ENCODE peak calls at places on chromosomes 6 and 20, in seven cellular contexts. One of them, this sample, is unnamed.
A peak's percentile ranks its signal among the peaks of the same experiment; 100 is the strongest.

GRCh38 chr6:84026721-84027164 is 6.8 kb upstream of the MRAP2 start:
- DNase-seq in esophagus squamous epithelium: no peak
- DNase-seq in body of pancreas: no peak
- DNase-seq in breast epithelium: no peak
- DNase-seq in progenitor cell of endocrine pancreas: no peak
- DNase-seq in AG09309: no peak
- DNase-seq in right lobe of liver: no peak
- DNase-seq in this sample: no peak

GRCh38 chr20:59850018-59850641 is 83.3 kb downstream of the SYCP2 start:
- DNase-seq in esophagus squamous epithelium: no peak
- DNase-seq in body of pancreas: no peak
- DNase-seq in breast epithelium: no peak
- DNase-seq in progenitor cell of endocrine pancreas: no peak
- DNase-seq in AG09309: no peak
- DNase-seq in right lobe of liver: no peak
- DNase-seq in this sample: no peak

GRCh38 chr20:51531141-51531710 is 11.3 kb downstream of the NFATC2 start:
- DNase-seq in esophagus squamous epithelium: no peak
- DNase-seq in body of pancreas: no peak
- DNase-seq in breast epithelium: no peak
- DNase-seq in progenitor cell of endocrine pancreas: no peak
- DNase-seq in AG09309: no peak
- DNase-seq in right lobe of liver: no peak
- DNase-seq in this sample: no peak

GRCh38 chr6:7332090-7332745 is 19.2 kb upstream of the SSR1 start:
- DNase-seq in esophagus squamous epithelium: no peak
- DNase-seq in body of pancreas: no peak
- DNase-seq in breast epithelium: no peak
- DNase-seq in progenitor cell of endocrine pancreas: no peak
- DNase-seq in AG09309: no peak
- DNase-seq in right lobe of liver: no peak
- DNase-seq in this sample: no peak

GRCh38 chr20:33233129-33233774 is 2.5 kb upstream of the BPIFA1 start:
- DNase-seq in esophagus squamous epithelium: no peak
- DNase-seq in body of pancreas: no peak
- DNase-seq in breast epithelium: no peak
- DNase-seq in progenitor cell of endocrine pancreas: no peak
- DNase-seq in AG09309: no peak
- DNase-seq in right lobe of liver: no peak
- DNase-seq in this sample: no peak

GRCh38 chr6:17583811-17584210 is 16.3 kb upstream of the FAM8A1 start:
- DNase-seq in esophagus squamous epithelium: no peak
- DNase-seq in body of pancreas: peak; percentile 29
- DNase-seq in breast epithelium: no peak
- DNase-seq in progenitor cell of endocrine pancreas: no peak
- DNase-seq in AG09309: no peak
- DNase-seq in right lobe of liver: no peak
- DNase-seq in this sample: no peak

GRCh38 chr6:169967687-169968086 is 216.3 kb downstream of the ERMARD start:
- DNase-seq in esophagus squamous epithelium: no peak
- DNase-seq in body of pancreas: no peak
- DNase-seq in breast epithelium: no peak
- DNase-seq in progenitor cell of endocrine pancreas: no peak
- DNase-seq in AG09309: no peak
- DNase-seq in right lobe of liver: no peak
- DNase-seq in this sample: no peak

GRCh38 chr20:21707999-21708737 is 2.7 kb downstream of the PAX1 start:
- DNase-seq in esophagus squamous epithelium: no peak
- DNase-seq in body of pancreas: no peak
- DNase-seq in breast epithelium: no peak
- DNase-seq in progenitor cell of endocrine pancreas: no peak
- DNase-seq in AG09309: no peak
- DNase-seq in right lobe of liver: no peak
- DNase-seq in this sample: peak; percentile 59

GRCh38 chr6:48535569-48535968 is 424.6 kb upstream of the PTCHD4 start:
- DNase-seq in esophagus squamous epithelium: no peak
- DNase-seq in body of pancreas: no peak
- DNase-seq in breast epithelium: no peak
- DNase-seq in progenitor cell of endocrine pancreas: no peak
- DNase-seq in AG09309: no peak
- DNase-seq in right lobe of liver: no peak
- DNase-seq in this sample: no peak

GRCh38 chr6:35019831-35020230 is 121.3 kb downstream of the TCP11 start:
- DNase-seq in esophagus squamous epithelium: no peak
- DNase-seq in body of pancreas: no peak
- DNase-seq in breast epithelium: no peak
- DNase-seq in progenitor cell of endocrine pancreas: no peak
- DNase-seq in AG09309: no peak
- DNase-seq in right lobe of liver: no peak
- DNase-seq in this sample: no peak

GRCh38 chr6:25504661-25505060 is 147.4 kb upstream of the SCGN start:
- DNase-seq in esophagus squamous epithelium: no peak
- DNase-seq in body of pancreas: no peak
- DNase-seq in breast epithelium: no peak
- DNase-seq in progenitor cell of endocrine pancreas: no peak
- DNase-seq in AG09309: no peak
- DNase-seq in right lobe of liver: no peak
- DNase-seq in this sample: no peak

GRCh38 chr6:27795697-27796494 is 116.3 kb downstream of the OR2B2 start:
- DNase-seq in esophagus squamous epithelium: no peak
- DNase-seq in body of pancreas: peak; percentile 69
- DNase-seq in breast epithelium: no peak
- DNase-seq in progenitor cell of endocrine pancreas: peak; percentile 56
- DNase-seq in AG09309: peak; percentile 77
- DNase-seq in right lobe of liver: no peak
- DNase-seq in this sample: no peak

GRCh38 chr6:11773581-11773980 is 5.0 kb downstream of the ADTRP start:
- DNase-seq in esophagus squamous epithelium: no peak
- DNase-seq in body of pancreas: no peak
- DNase-seq in breast epithelium: no peak
- DNase-seq in progenitor cell of endocrine pancreas: no peak
- DNase-seq in AG09309: no peak
- DNase-seq in right lobe of liver: no peak
- DNase-seq in this sample: no peak

GRCh38 chr6:1096967-1097765 is 214.7 kb upstream of the FOXQ1 start:
- DNase-seq in esophagus squamous epithelium: no peak
- DNase-seq in body of pancreas: no peak
- DNase-seq in breast epithelium: no peak
- DNase-seq in progenitor cell of endocrine pancreas: no peak
- DNase-seq in AG09309: no peak
- DNase-seq in right lobe of liver: no peak
- DNase-seq in this sample: no peak

GRCh38 chr6:18389479-18389878 is 2.3 kb downstream of the RNF144B start:
- DNase-seq in esophagus squamous epithelium: no peak
- DNase-seq in body of pancreas: no peak
- DNase-seq in breast epithelium: no peak
- DNase-seq in progenitor cell of endocrine pancreas: no peak
- DNase-seq in AG09309: peak; percentile 28
- DNase-seq in right lobe of liver: no peak
- DNase-seq in this sample: no peak

GRCh38 chr6:146819596-146820320 is 221.0 kb downstream of the ADGB start:
- DNase-seq in esophagus squamous epithelium: no peak
- DNase-seq in body of pancreas: no peak
- DNase-seq in breast epithelium: no peak
- DNase-seq in progenitor cell of endocrine pancreas: no peak
- DNase-seq in AG09309: no peak
- DNase-seq in right lobe of liver: no peak
- DNase-seq in this sample: no peak

GRCh38 chr20:9294081-9294480 is 220.3 kb upstream of the LAMP5 start:
- DNase-seq in esophagus squamous epithelium: no peak
- DNase-seq in body of pancreas: no peak
- DNase-seq in breast epithelium: no peak
- DNase-seq in progenitor cell of endocrine pancreas: no peak
- DNase-seq in AG09309: no peak
- DNase-seq in right lobe of liver: no peak
- DNase-seq in this sample: no peak

GRCh38 chr20:5364997-5365597 is 48.3 kb upstream of the PROKR2 start:
- DNase-seq in esophagus squamous epithelium: no peak
- DNase-seq in body of pancreas: no peak
- DNase-seq in breast epithelium: no peak
- DNase-seq in progenitor cell of endocrine pancreas: no peak
- DNase-seq in AG09309: no peak
- DNase-seq in right lobe of liver: no peak
- DNase-seq in this sample: no peak

GRCh38 chr20:4261333-4262284 is 246.3 kb upstream of the RNF24 start:
- DNase-seq in esophagus squamous epithelium: no peak
- DNase-seq in body of pancreas: no peak
- DNase-seq in breast epithelium: no peak
- DNase-seq in progenitor cell of endocrine pancreas: no peak
- DNase-seq in AG09309: peak; percentile 48
- DNase-seq in right lobe of liver: no peak
- DNase-seq in this sample: no peak
- TF ChIP-seq CTCF in esophagus squamous epithelium: no peak
- TF ChIP-seq CTCF in body of pancreas: no peak
- TF ChIP-seq CTCF in breast epithelium: no peak
- TF ChIP-seq CTCF in progenitor cell of endocrine pancreas: no peak
- TF ChIP-seq CTCF in AG09309: peak; percentile 34
- TF ChIP-seq CTCF in right lobe of liver: no peak
- TF ChIP-seq CTCF in this sample: no peak

GRCh38 chr6:151763303-151763702 is 44.2 kb upstream of the ESR1 start:
- DNase-seq in esophagus squamous epithelium: no peak
- DNase-seq in body of pancreas: no peak
- DNase-seq in breast epithelium: no peak
- DNase-seq in progenitor cell of endocrine pancreas: no peak
- DNase-seq in AG09309: no peak
- DNase-seq in right lobe of liver: no peak
- DNase-seq in this sample: no peak
- TF ChIP-seq CTCF in esophagus squamous epithelium: no peak
- TF ChIP-seq CTCF in body of pancreas: peak; percentile 19
- TF ChIP-seq CTCF in breast epithelium: peak; percentile 53
- TF ChIP-seq CTCF in progenitor cell of endocrine pancreas: peak; percentile 40
- TF ChIP-seq CTCF in AG09309: peak; percentile 59
- TF ChIP-seq CTCF in right lobe of liver: no peak
- TF ChIP-seq CTCF in this sample: peak; percentile 68

GRCh38 chr20:2470432-2471193 is at the start of gene SNRPB:
- DNase-seq in esophagus squamous epithelium: peak; percentile 74
- DNase-seq in body of pancreas: peak; percentile 98
- DNase-seq in breast epithelium: peak; percentile 97
- DNase-seq in progenitor cell of endocrine pancreas: peak; percentile 86
- DNase-seq in AG09309: peak; percentile 98
- DNase-seq in right lobe of liver: peak; percentile 97
- DNase-seq in this sample: peak; percentile 96
- TF ChIP-seq CTCF in esophagus squamous epithelium: no peak
- TF ChIP-seq CTCF in body of pancreas: peak; percentile 4
- TF ChIP-seq CTCF in breast epithelium: peak; percentile 10
- TF ChIP-seq CTCF in progenitor cell of endocrine pancreas: no peak
- TF ChIP-seq CTCF in AG09309: no peak
- TF ChIP-seq CTCF in right lobe of liver: no peak
- TF ChIP-seq CTCF in this sample: no peak

DNA sequence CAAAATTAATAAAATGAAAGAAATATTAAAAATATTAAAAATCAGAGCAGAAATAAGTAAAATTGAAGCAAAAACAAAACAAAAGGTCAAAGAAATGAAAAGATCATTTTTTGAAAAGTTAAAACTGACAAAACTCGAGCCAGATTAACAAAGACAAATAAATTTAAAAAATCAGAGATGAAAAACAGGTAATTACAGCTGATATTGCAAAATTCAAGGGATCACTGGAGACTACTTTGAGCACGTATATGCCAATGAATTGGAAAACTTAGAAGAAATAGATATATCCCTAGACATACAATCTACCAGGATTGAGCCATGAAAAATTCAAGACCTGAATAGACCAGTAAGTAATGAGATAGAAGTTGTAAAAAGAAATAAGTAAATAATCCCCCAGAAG is 446.2 kb upstream of the EYS start:
- DNase-seq in esophagus squamous epithelium: no peak
- DNase-seq in body of pancreas: no peak
- DNase-seq in breast epithelium: no peak
- DNase-seq in progenitor cell of endocrine pancreas: no peak
- DNase-seq in AG09309: no peak
- DNase-seq in right lobe of liver: no peak
- DNase-seq in this sample: no peak
- TF ChIP-seq CTCF in esophagus squamous epithelium: no peak
- TF ChIP-seq CTCF in body of pancreas: no peak
- TF ChIP-seq CTCF in breast epithelium: no peak
- TF ChIP-seq CTCF in progenitor cell of endocrine pancreas: no peak
- TF ChIP-seq CTCF in AG09309: no peak
- TF ChIP-seq CTCF in right lobe of liver: no peak
- TF ChIP-seq CTCF in this sample: no peak

GRCh38 chr20:36217226-36217625 is 19.1 kb upstream of the AAR2 start:
- DNase-seq in esophagus squamous epithelium: no peak
- DNase-seq in body of pancreas: no peak
- DNase-seq in breast epithelium: no peak
- DNase-seq in progenitor cell of endocrine pancreas: no peak
- DNase-seq in AG09309: no peak
- DNase-seq in right lobe of liver: no peak
- DNase-seq in this sample: no peak
- TF ChIP-seq CTCF in esophagus squamous epithelium: no peak
- TF ChIP-seq CTCF in body of pancreas: no peak
- TF ChIP-seq CTCF in breast epithelium: no peak
- TF ChIP-seq CTCF in progenitor cell of endocrine pancreas: peak; percentile 45
- TF ChIP-seq CTCF in AG09309: no peak
- TF ChIP-seq CTCF in right lobe of liver: no peak
- TF ChIP-seq CTCF in this sample: peak; percentile 37

GRCh38 chr6:73942581-73942980 is 246.6 kb downstream of the CD109 start:
- DNase-seq in esophagus squamous epithelium: no peak
- DNase-seq in body of pancreas: no peak
- DNase-seq in breast epithelium: no peak
- DNase-seq in progenitor cell of endocrine pancreas: no peak
- DNase-seq in AG09309: no peak
- DNase-seq in right lobe of liver: no peak
- DNase-seq in this sample: no peak
- TF ChIP-seq CTCF in esophagus squamous epithelium: no peak
- TF ChIP-seq CTCF in body of pancreas: no peak
- TF ChIP-seq CTCF in breast epithelium: no peak
- TF ChIP-seq CTCF in progenitor cell of endocrine pancreas: peak; percentile 7
- TF ChIP-seq CTCF in AG09309: peak; percentile 17
- TF ChIP-seq CTCF in right lobe of liver: no peak
- TF ChIP-seq CTCF in this sample: no peak

This sample was measured in type B pancreatic cell.